ENCODE peak calls at places on chromosomes 13 and 19, in four cellular contexts. I is K562, H is HL-60, N is GM12878. L is an unnamed sample.

GRCh38 chr13:113087923-113088690 is 17.5 kb upstream of the F7 start:
- DNase-seq in H (no peak), N (no peak), I (no peak), L (no peak)

GRCh38 chr19:19514215-19514633 is 1.1 kb downstream of the TSSK6 start:
- DNase-seq in H (no peak), N (no peak), I (no peak), L (no peak)

GRCh38 chr13:22144806-22145205 is 473.9 kb downstream of the FGF9 start:
- DNase-seq in N (no peak), H (no peak), I (no peak), L (no peak)

GRCh38 chr19:14404322-14404721 is 14.8 kb downstream of the DDX39A start:
- DNase-seq in I (no peak), H (no peak), N (no peak), L (no peak)

GRCh38 chr13:23610966-23611486 is 40.8 kb downstream of the TNFRSF19 start:
- DNase-seq in H (no peak), I (no peak), N (no peak), L (no peak)

GRCh38 chr19:43525836-43526771 is 897 bp downstream of the ETHE1 start:
- DNase-seq in N (no peak), I (peak), H (peak), L (no peak)

GRCh38 chr19:13164370-13165090 is 14.3 kb downstream of the IER2 start:
- DNase-seq in I (peak), H (peak), N (no peak), L (no peak)

GRCh38 chr19:27909185-27909840 is 1303.6 kb downstream of the UQCRFS1 start:
- DNase-seq in H (no peak), N (no peak), I (no peak), L (no peak)

GRCh38 chr19:2309734-2310362 is 1.9 kb upstream of the LINGO3 start:
- DNase-seq in I (no peak), N (no peak), H (no peak), L (no peak)

GRCh38 chr13:24700539-24700938 is 20.3 kb downstream of the ATP12A start:
- DNase-seq in H (no peak), I (no peak), N (no peak), L (no peak)

GRCh38 chr13:44389856-44390255 is 16.2 kb downstream of the SERP2 start:
- DNase-seq in N (no peak), I (no peak), H (no peak), L (no peak)

GRCh38 chr13:113855012-113855921 is 8.6 kb downstream of the GAS6 start:
- DNase-seq in I (no peak), N (no peak), H (no peak), L (no peak)

GRCh38 chr13:110237895-110238294 is 69.1 kb downstream of the COL4A1 start:
- DNase-seq in I (no peak), N (no peak), H (no peak), L (no peak)

GRCh38 chr13:98784666-98785065 is 32.2 kb upstream of the SLC15A1 start:
- DNase-seq in N (no peak), I (no peak), H (no peak), L (no peak)

GRCh38 chr13:63512095-63512494 is 2096.4 kb upstream of the PCDH20 start:
- DNase-seq in N (no peak), H (no peak), I (no peak), L (no peak)

GRCh38 chr13:48446454-48446853 is 33.5 kb upstream of the LPAR6 start:
- DNase-seq in I (no peak), H (no peak), N (no peak), L (no peak)

GRCh38 chr13:36998624-36999041 is 507 bp downstream of the ALG5 start:
- DNase-seq in H (peak), N (no peak), I (peak), L (no peak)

GRCh38 chr13:108920137-108920536 is 290.7 kb downstream of the MYO16 start:
- DNase-seq in I (no peak), H (no peak), N (no peak), L (no peak)

DNA sequence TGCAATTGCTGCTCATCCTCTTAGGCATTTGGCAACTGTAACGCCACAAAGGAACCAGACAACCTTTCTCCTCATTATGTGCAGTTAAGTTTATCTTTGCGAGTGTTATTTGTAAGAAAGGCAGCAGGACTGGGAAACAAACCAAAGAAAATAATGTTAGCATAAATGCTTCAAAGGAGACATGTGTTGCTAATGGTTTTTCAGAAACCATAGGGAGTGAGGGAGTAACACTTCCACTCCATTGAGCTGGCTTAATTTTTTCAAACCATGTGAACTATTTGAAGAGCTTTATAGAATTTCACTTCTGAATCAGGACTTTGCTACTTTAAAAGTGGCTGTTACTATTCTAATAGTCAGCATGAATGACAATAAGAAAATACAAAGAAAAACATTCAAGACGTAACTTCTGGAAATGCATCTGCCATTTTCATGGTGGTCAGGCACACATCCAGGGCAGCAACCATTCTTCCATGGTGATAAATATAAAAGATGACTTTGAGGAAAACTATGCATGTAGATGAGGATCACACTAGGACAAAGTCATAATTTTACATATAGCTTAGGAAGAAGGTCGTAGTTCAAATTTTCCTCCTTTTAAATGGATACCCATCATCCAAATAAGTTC is 423.2 kb downstream of the MZT1 start:
- DNase-seq in H (no peak), N (no peak), I (no peak), L (no peak)
- TF ChIP-seq SPI1 in H (no peak), N (no peak), I (no peak), L (no peak)

GRCh38 chr19:39031368-39032163 is 783 bp downstream of the FBXO27 start:
- DNase-seq in N (peak), H (peak), I (peak), L (peak)
- TF ChIP-seq SPI1 in N (peak), H (no peak), I (peak), L (no peak)

DNA sequence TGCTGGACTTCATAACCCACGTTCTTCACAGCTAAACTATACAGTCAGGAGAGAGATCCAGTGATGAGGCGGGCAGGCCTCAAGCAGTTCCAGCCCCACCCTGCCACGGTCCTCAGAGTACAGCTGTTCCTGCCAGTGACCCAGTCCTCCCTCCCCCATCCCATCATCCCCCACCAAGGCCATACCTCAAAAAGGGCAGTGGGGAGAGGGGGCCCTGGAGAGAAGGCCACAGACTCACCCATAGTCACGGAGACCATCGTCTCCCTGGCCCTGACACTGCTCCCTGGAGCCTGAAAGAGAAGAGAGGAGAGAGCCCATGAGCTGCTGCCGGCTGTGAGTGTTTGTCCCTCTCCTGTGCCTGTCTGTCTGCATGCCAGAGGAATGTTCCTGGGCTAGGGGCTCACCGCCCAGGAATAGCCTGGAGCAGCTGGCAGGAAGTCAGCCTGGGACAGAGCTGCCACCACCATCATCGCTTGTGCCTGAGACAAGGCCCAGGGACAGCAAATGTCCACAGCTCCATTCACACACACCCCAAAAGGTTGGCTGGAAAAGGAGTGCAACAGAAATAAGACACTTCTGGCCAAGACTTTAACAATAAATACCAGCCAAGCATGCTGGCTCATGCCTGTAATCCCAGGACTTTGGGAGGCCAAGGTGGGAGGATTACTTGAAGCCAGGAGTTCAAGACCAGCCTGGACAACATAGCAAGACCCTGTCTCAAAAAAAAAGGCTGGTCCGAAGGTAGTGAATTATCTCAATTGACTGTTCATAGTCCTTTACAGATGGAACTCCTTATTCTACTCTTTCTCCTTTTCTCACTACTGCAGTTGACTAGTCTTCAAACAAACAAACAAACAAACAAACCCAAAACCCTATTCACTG is 6.4 kb downstream of the C19orf47 start:
- DNase-seq in I (no peak), N (no peak), H (no peak), L (no peak)
- TF ChIP-seq SPI1 in I (no peak), N (no peak), H (no peak), L (no peak)

DNA sequence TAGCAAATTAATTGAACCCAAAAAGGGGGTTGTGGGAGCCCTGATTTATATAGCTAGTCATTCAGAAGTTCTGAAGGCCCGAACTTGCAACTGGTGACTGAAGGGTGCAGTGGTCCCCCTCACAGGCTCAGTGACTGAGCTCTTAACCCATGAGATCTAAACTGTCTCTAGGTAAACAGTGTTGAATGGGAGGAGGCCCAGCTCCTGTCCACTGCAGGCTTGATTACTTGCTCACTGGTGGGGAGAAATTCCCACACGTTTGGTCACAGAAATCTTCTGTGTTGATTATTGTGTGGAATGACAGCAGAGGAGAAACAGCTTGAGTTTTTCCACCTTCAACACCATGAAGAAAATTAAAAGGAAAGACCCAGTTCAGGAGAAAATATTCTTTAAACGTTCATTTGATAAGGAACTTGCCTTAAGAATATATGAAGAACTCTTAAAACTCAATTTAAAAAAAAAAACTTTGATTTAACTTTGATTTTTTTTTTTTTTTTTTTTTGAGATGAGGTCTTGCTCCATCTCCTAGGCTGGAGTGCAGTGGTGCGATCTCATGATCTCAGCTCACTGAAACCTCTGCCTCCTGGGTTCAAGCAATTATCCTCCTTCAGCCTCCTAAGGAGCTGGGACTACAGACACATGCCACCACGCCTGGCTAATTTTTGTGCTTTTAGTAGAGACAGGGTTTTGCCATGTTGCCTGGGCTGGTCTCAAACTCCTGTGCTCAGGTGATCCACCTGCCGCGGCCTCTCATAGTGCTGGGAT is 249.3 kb downstream of the UQCRFS1 start:
- DNase-seq in N (no peak), H (no peak), I (no peak), L (no peak)
- TF ChIP-seq SPI1 in N (no peak), H (no peak), I (no peak), L (no peak)

GRCh38 chr13:46345400-46345799 is 41.7 kb downstream of the RUBCNL start:
- DNase-seq in N (no peak), I (no peak), H (no peak), L (no peak)
- TF ChIP-seq SPI1 in N (no peak), I (no peak), H (no peak), L (no peak)

GRCh38 chr19:35348909-35349611 is 1.4 kb downstream of the FFAR1 start:
- DNase-seq in N (no peak), H (no peak), I (no peak), L (no peak)

GRCh38 chr19:35347930-35348298 is 212 bp downstream of the FFAR1 start:
- DNase-seq in H (no peak), I (no peak), N (no peak), L (no peak)

GRCh38 chr19:35346193-35347052 is 1.3 kb upstream of the FFAR1 start:
- DNase-seq in I (peak), H (peak), N (peak), L (peak)

GRCh38 chr19:35345671-35346111 is 2.0 kb upstream of the FFAR1 start:
- DNase-seq in N (no peak), I (no peak), H (no peak), L (no peak)

GRCh38 chr19:35347171-35347929 is at the start of gene FFAR1:
- DNase-seq in N (peak), H (peak), I (peak), L (peak)
- TF ChIP-seq SPI1 in N (peak), H (peak), I (peak), L (peak)